ENCODE peak calls at places on chromosomes 3 and 15, in four cellular contexts. One of them, this sample, is unnamed. For H3K4me1, the result is how much of the 10 kb centered on the place peaks cover.

GRCh38 chr15:52496776-52497470 is 31.8 kb downstream of the MYO5A start:
- DNase-seq in IMR-90: peak
- DNase-seq in adrenal gland: peak
- DNase-seq in CD4-positive, CD25-positive, alpha-beta regulatory T cell: no peak
- DNase-seq in this sample: no peak

GRCh38 chr3:86464180-86464579 is 526.8 kb downstream of the VGLL3 start:
- DNase-seq in IMR-90: no peak
- DNase-seq in adrenal gland: no peak
- DNase-seq in CD4-positive, CD25-positive, alpha-beta regulatory T cell: no peak
- DNase-seq in this sample: no peak

GRCh38 chr3:190718097-190718496 is 144.4 kb downstream of the GMNC start:
- DNase-seq in IMR-90: no peak
- DNase-seq in adrenal gland: no peak
- DNase-seq in CD4-positive, CD25-positive, alpha-beta regulatory T cell: no peak
- DNase-seq in this sample: peak

GRCh38 chr3:155327430-155327829 is 33.9 kb upstream of the STRIT1 start:
- DNase-seq in IMR-90: no peak
- DNase-seq in adrenal gland: no peak
- DNase-seq in CD4-positive, CD25-positive, alpha-beta regulatory T cell: no peak
- DNase-seq in this sample: no peak

GRCh38 chr3:5262507-5262906 is 75.0 kb downstream of the EDEM1 start:
- DNase-seq in IMR-90: no peak
- DNase-seq in adrenal gland: no peak
- DNase-seq in CD4-positive, CD25-positive, alpha-beta regulatory T cell: no peak
- DNase-seq in this sample: no peak

GRCh38 chr3:171790898-171791694 is 19.2 kb downstream of the PLD1 start:
- DNase-seq in IMR-90: peak
- DNase-seq in adrenal gland: no peak
- DNase-seq in CD4-positive, CD25-positive, alpha-beta regulatory T cell: no peak
- DNase-seq in this sample: no peak

GRCh38 chr3:50138266-50139230 is 16.6 kb upstream of the SEMA3F start:
- DNase-seq in IMR-90: no peak
- DNase-seq in adrenal gland: no peak
- DNase-seq in CD4-positive, CD25-positive, alpha-beta regulatory T cell: no peak
- DNase-seq in this sample: no peak

GRCh38 chr3:155714295-155714718 is 30.6 kb downstream of the PLCH1 start:
- DNase-seq in IMR-90: no peak
- DNase-seq in adrenal gland: no peak
- DNase-seq in CD4-positive, CD25-positive, alpha-beta regulatory T cell: no peak
- DNase-seq in this sample: no peak

GRCh38 chr3:18725668-18726407 is 300.7 kb upstream of the SATB1 start:
- DNase-seq in IMR-90: no peak
- DNase-seq in adrenal gland: no peak
- DNase-seq in CD4-positive, CD25-positive, alpha-beta regulatory T cell: peak
- DNase-seq in this sample: no peak

GRCh38 chr3:106514431-106514830 is 645.6 kb upstream of the CBLB start:
- DNase-seq in IMR-90: no peak
- DNase-seq in adrenal gland: no peak
- DNase-seq in CD4-positive, CD25-positive, alpha-beta regulatory T cell: no peak
- DNase-seq in this sample: no peak

GRCh38 chr15:75573001-75573400 is 6.1 kb downstream of the PTPN9 start:
- DNase-seq in IMR-90: peak
- DNase-seq in adrenal gland: no peak
- DNase-seq in CD4-positive, CD25-positive, alpha-beta regulatory T cell: no peak
- DNase-seq in this sample: no peak

GRCh38 chr3:149790265-149790664 is 2.1 kb downstream of the ANKUB1 start:
- DNase-seq in IMR-90: peak
- DNase-seq in adrenal gland: no peak
- DNase-seq in CD4-positive, CD25-positive, alpha-beta regulatory T cell: no peak
- DNase-seq in this sample: no peak

GRCh38 chr15:60945196-60945595 is 283.9 kb downstream of the RORA start:
- DNase-seq in IMR-90: no peak
- DNase-seq in adrenal gland: peak
- DNase-seq in CD4-positive, CD25-positive, alpha-beta regulatory T cell: no peak
- DNase-seq in this sample: peak

GRCh38 chr3:111194048-111194447 is 122.4 kb downstream of the NECTIN3 start:
- DNase-seq in IMR-90: peak
- DNase-seq in adrenal gland: no peak
- DNase-seq in CD4-positive, CD25-positive, alpha-beta regulatory T cell: no peak
- DNase-seq in this sample: no peak

GRCh38 chr3:190666801-190667200 is 152.9 kb downstream of the IL1RAP start:
- DNase-seq in IMR-90: no peak
- DNase-seq in adrenal gland: no peak
- DNase-seq in CD4-positive, CD25-positive, alpha-beta regulatory T cell: no peak
- DNase-seq in this sample: no peak

GRCh38 chr3:51709004-51709420 is 2.1 kb downstream of the GRM2 start:
- DNase-seq in IMR-90: no peak
- DNase-seq in adrenal gland: no peak
- DNase-seq in CD4-positive, CD25-positive, alpha-beta regulatory T cell: no peak
- DNase-seq in this sample: no peak

GRCh38 chr15:52143862-52144261 is 31.3 kb upstream of the BCL2L10 start:
- DNase-seq in IMR-90: peak
- DNase-seq in adrenal gland: no peak
- DNase-seq in CD4-positive, CD25-positive, alpha-beta regulatory T cell: no peak
- DNase-seq in this sample: no peak

GRCh38 chr15:56733131-56734012 is at the start of gene ZNF280D:
- DNase-seq in IMR-90: peak
- DNase-seq in adrenal gland: peak
- DNase-seq in CD4-positive, CD25-positive, alpha-beta regulatory T cell: peak
- DNase-seq in this sample: peak

GRCh38 chr3:97974996-97975395 is 2.8 kb upstream of the RIOX2 start:
- DNase-seq in IMR-90: no peak
- DNase-seq in adrenal gland: no peak
- DNase-seq in CD4-positive, CD25-positive, alpha-beta regulatory T cell: no peak
- DNase-seq in this sample: no peak

GRCh38 chr3:52176951-52177700 is 20.8 kb upstream of the ALAS1 start:
- DNase-seq in IMR-90: no peak
- DNase-seq in adrenal gland: peak
- DNase-seq in CD4-positive, CD25-positive, alpha-beta regulatory T cell: no peak
- DNase-seq in this sample: no peak

GRCh38 chr15:58474741-58475323 is 43.0 kb downstream of the LIPC start:
- DNase-seq in IMR-90: no peak
- DNase-seq in adrenal gland: no peak
- DNase-seq in CD4-positive, CD25-positive, alpha-beta regulatory T cell: no peak
- DNase-seq in this sample: no peak

GRCh38 chr15:55496716-55497115 is 11.3 kb downstream of the DNAAF4 start:
- DNase-seq in IMR-90: no peak
- DNase-seq in adrenal gland: no peak
- DNase-seq in CD4-positive, CD25-positive, alpha-beta regulatory T cell: no peak
- DNase-seq in this sample: no peak

GRCh38 chr3:94024385-94024784 is 4.0 kb downstream of the STX19 start:
- DNase-seq in IMR-90: peak
- DNase-seq in adrenal gland: no peak
- DNase-seq in CD4-positive, CD25-positive, alpha-beta regulatory T cell: no peak
- DNase-seq in this sample: no peak

GRCh38 chr15:39595621-39596221 is 14.8 kb downstream of the THBS1 start:
- DNase-seq in IMR-90: peak
- DNase-seq in adrenal gland: no peak
- DNase-seq in CD4-positive, CD25-positive, alpha-beta regulatory T cell: no peak
- DNase-seq in this sample: no peak

GRCh38 chr3:71345429-71346027 is 238.0 kb downstream of the FOXP1 start:
- DNase-seq in IMR-90: peak
- DNase-seq in adrenal gland: no peak
- DNase-seq in CD4-positive, CD25-positive, alpha-beta regulatory T cell: peak
- DNase-seq in this sample: no peak

GRCh38 chr3:127182848-127183714 is 9.8 kb upstream of the PRR23E start:
- DNase-seq in IMR-90: no peak
- DNase-seq in adrenal gland: no peak
- DNase-seq in CD4-positive, CD25-positive, alpha-beta regulatory T cell: no peak
- DNase-seq in this sample: no peak

GRCh38 chr3:14492948-14493881 is 46.9 kb downstream of the GRIP2 start:
- DNase-seq in IMR-90: no peak
- DNase-seq in adrenal gland: no peak
- DNase-seq in CD4-positive, CD25-positive, alpha-beta regulatory T cell: no peak
- DNase-seq in this sample: peak

GRCh38 chr15:69046781-69047180 is 32.3 kb downstream of the NOX5 start:
- DNase-seq in IMR-90: no peak
- DNase-seq in adrenal gland: no peak
- DNase-seq in CD4-positive, CD25-positive, alpha-beta regulatory T cell: no peak
- DNase-seq in this sample: no peak

GRCh38 chr3:194682651-194683310 is 2.9 kb upstream of the FAM43A start:
- DNase-seq in IMR-90: peak
- DNase-seq in adrenal gland: peak
- DNase-seq in CD4-positive, CD25-positive, alpha-beta regulatory T cell: peak
- DNase-seq in this sample: peak

GRCh38 chr15:76147906-76148553 is 88.2 kb downstream of the TMEM266 start:
- DNase-seq in IMR-90: peak
- DNase-seq in adrenal gland: peak
- DNase-seq in CD4-positive, CD25-positive, alpha-beta regulatory T cell: peak
- DNase-seq in this sample: peak

GRCh38 chr15:48478581-48478980 is 147.4 kb downstream of the DUT start:
- DNase-seq in IMR-90: no peak
- DNase-seq in adrenal gland: no peak
- DNase-seq in CD4-positive, CD25-positive, alpha-beta regulatory T cell: no peak
- DNase-seq in this sample: no peak

GRCh38 chr3:140006331-140006730 is 71.3 kb downstream of the CLSTN2 start:
- DNase-seq in IMR-90: no peak
- DNase-seq in adrenal gland: no peak
- DNase-seq in CD4-positive, CD25-positive, alpha-beta regulatory T cell: no peak
- DNase-seq in this sample: no peak

DNA sequence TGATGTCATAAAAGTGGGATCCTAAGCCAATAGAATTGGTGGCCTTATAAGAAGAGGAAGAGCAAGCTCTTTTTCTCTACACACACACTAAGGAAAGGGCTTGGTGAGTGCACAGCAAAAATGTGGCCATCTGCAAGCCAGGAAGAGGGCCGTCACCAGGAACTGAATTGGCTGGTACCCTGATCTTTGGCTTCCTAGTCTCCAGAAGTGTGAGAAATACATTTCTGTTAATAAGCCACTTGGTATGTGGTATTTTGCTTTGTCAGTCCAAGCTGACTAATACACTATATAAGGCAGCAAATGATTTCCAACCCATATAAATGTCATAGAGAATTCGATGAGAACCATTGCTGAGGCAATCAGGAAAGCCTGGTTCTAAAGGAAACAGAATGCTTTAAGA is 816.3 kb upstream of the SEMA6D start:
- DNase-seq in IMR-90: no peak
- DNase-seq in adrenal gland: no peak
- DNase-seq in CD4-positive, CD25-positive, alpha-beta regulatory T cell: no peak
- DNase-seq in this sample: no peak
- H3K4me1 ChIP-seq in IMR-90: under half
- H3K4me1 ChIP-seq in adrenal gland: under half
- H3K4me1 ChIP-seq in CD4-positive, CD25-positive, alpha-beta regulatory T cell: under half
- H3K4me1 ChIP-seq in this sample: under half

DNA sequence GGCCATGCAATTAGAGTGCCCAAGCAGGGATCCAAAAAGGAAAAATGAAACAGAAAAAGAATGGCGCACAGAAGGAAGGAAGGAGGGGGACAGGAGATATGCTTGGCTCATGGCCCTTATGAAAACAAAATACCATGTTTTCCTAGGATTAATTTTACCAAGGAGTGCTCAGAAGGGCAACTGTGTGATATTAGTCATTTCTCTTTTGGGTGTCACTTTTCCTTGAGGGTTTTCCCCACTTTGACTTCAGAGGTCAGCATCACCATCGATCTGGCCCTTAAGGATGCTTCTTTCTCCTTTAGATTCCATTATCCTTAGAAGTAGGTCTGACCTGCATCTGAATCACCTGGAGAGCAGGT is 1.4 kb downstream of the PARP14 start:
- DNase-seq in IMR-90: no peak
- DNase-seq in adrenal gland: no peak
- DNase-seq in CD4-positive, CD25-positive, alpha-beta regulatory T cell: no peak
- DNase-seq in this sample: no peak
- H3K4me3 ChIP-seq in IMR-90: peak
- H3K4me3 ChIP-seq in adrenal gland: no peak
- H3K4me3 ChIP-seq in CD4-positive, CD25-positive, alpha-beta regulatory T cell: peak
- H3K4me3 ChIP-seq in this sample: peak

GRCh38 chr3:46067401-46067800 is 40.1 kb upstream of the XCR1 start:
- DNase-seq in IMR-90: no peak
- DNase-seq in adrenal gland: no peak
- DNase-seq in CD4-positive, CD25-positive, alpha-beta regulatory T cell: no peak
- DNase-seq in this sample: no peak

GRCh38 chr3:46068526-46068925 is 41.2 kb upstream of the XCR1 start:
- DNase-seq in IMR-90: no peak
- DNase-seq in adrenal gland: no peak
- DNase-seq in CD4-positive, CD25-positive, alpha-beta regulatory T cell: no peak
- DNase-seq in this sample: no peak

GRCh38 chr3:46065751-46066256 is 38.5 kb upstream of the XCR1 start:
- DNase-seq in IMR-90: no peak
- DNase-seq in adrenal gland: no peak
- DNase-seq in CD4-positive, CD25-positive, alpha-beta regulatory T cell: no peak
- DNase-seq in this sample: no peak

GRCh38 chr3:46062679-46063078 is 35.4 kb upstream of the XCR1 start:
- DNase-seq in IMR-90: no peak
- DNase-seq in adrenal gland: no peak
- DNase-seq in CD4-positive, CD25-positive, alpha-beta regulatory T cell: no peak
- DNase-seq in this sample: no peak

GRCh38 chr3:46065294-46065705 is 38.0 kb upstream of the XCR1 start:
- DNase-seq in IMR-90: peak
- DNase-seq in adrenal gland: peak
- DNase-seq in CD4-positive, CD25-positive, alpha-beta regulatory T cell: peak
- DNase-seq in this sample: no peak
- H3K4me1 ChIP-seq in IMR-90: under half
- H3K4me1 ChIP-seq in adrenal gland: under half
- H3K4me1 ChIP-seq in CD4-positive, CD25-positive, alpha-beta regulatory T cell: half or more
- H3K4me1 ChIP-seq in this sample: under half

GRCh38 chr3:64885055-64885454 is 197.3 kb upstream of the ADAMTS9 start:
- DNase-seq in IMR-90: no peak
- DNase-seq in adrenal gland: no peak
- DNase-seq in CD4-positive, CD25-positive, alpha-beta regulatory T cell: no peak
- DNase-seq in this sample: no peak

GRCh38 chr3:64884574-64884973 is 196.8 kb upstream of the ADAMTS9 start:
- DNase-seq in IMR-90: no peak
- DNase-seq in adrenal gland: no peak
- DNase-seq in CD4-positive, CD25-positive, alpha-beta regulatory T cell: no peak
- DNase-seq in this sample: no peak

GRCh38 chr3:64878372-64878771 is 190.6 kb upstream of the ADAMTS9 start:
- DNase-seq in IMR-90: peak
- DNase-seq in adrenal gland: no peak
- DNase-seq in CD4-positive, CD25-positive, alpha-beta regulatory T cell: no peak
- DNase-seq in this sample: no peak

DNA sequence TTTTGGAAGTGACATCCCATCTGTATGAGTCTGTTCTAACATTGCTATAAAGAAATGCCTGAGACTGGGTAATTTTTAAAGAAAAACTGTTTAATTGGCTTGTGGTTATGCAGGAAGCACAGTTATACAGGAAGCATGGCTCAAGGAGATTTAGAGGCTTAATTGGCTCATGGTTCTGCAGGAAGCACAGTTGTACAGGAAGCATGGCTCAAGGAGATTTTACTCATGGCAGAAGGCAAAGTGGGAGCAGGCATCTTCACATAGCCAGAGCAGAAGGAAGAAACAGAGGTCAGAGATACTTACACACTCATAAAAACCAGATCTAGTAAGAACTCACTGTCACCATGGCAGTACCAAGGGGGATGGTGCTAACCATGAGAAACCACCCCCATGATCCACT is 193.1 kb upstream of the ADAMTS9 start:
- DNase-seq in IMR-90: no peak
- DNase-seq in adrenal gland: no peak
- DNase-seq in CD4-positive, CD25-positive, alpha-beta regulatory T cell: no peak
- DNase-seq in this sample: no peak
- H3K4me3 ChIP-seq in IMR-90: no peak
- H3K4me3 ChIP-seq in adrenal gland: no peak
- H3K4me3 ChIP-seq in CD4-positive, CD25-positive, alpha-beta regulatory T cell: no peak
- H3K4me3 ChIP-seq in this sample: no peak

GRCh38 chr3:61701019-61701418 is 139.6 kb downstream of the PTPRG start:
- DNase-seq in IMR-90: no peak
- DNase-seq in adrenal gland: no peak
- DNase-seq in CD4-positive, CD25-positive, alpha-beta regulatory T cell: no peak
- DNase-seq in this sample: no peak
- H3K4me1 ChIP-seq in IMR-90: under half
- H3K4me1 ChIP-seq in adrenal gland: under half
- H3K4me1 ChIP-seq in CD4-positive, CD25-positive, alpha-beta regulatory T cell: under half
- H3K4me1 ChIP-seq in this sample: under half

GRCh38 chr3:142889263-142890014 is 556 bp upstream of the PCOLCE2 start:
- DNase-seq in IMR-90: no peak
- DNase-seq in adrenal gland: no peak
- DNase-seq in CD4-positive, CD25-positive, alpha-beta regulatory T cell: no peak
- DNase-seq in this sample: no peak
- H3K4me3 ChIP-seq in IMR-90: peak
- H3K4me3 ChIP-seq in adrenal gland: no peak
- H3K4me3 ChIP-seq in CD4-positive, CD25-positive, alpha-beta regulatory T cell: no peak
- H3K4me3 ChIP-seq in this sample: peak